ENCODE peak calls at places on chromosomes 16 and 17, in ten cellular contexts. One of them, this sample, is unnamed.

GRCh38 chr16:21704733-21705132 is 41.0 kb downstream of the OTOA start:
- DNase-seq in NCI-H2081: no peak
- DNase-seq in activated CD4-positive, alpha-beta T cell treated with anti-CD3 and anti-CD28 coated beads for 24 hours: no peak
- DNase-seq in HuH-7.5: no peak
- DNase-seq in KG1: no peak
- DNase-seq in AG08396: no peak
- DNase-seq in endothelial cell: no peak
- DNase-seq in neuronal stem cell: no peak
- DNase-seq in colonic mucosa: no peak
- DNase-seq in GM23248: no peak
- DNase-seq in this sample: no peak

GRCh38 chr16:30992931-30993816 is 8.2 kb downstream of the HSD3B7 start:
- DNase-seq in endothelial cell: no peak
- DNase-seq in GM23248: no peak
- DNase-seq in colonic mucosa: no peak
- DNase-seq in KG1: no peak
- DNase-seq in HuH-7.5: no peak
- DNase-seq in activated CD4-positive, alpha-beta T cell treated with anti-CD3 and anti-CD28 coated beads for 24 hours: no peak
- DNase-seq in AG08396: no peak
- DNase-seq in neuronal stem cell: no peak
- DNase-seq in NCI-H2081: no peak
- DNase-seq in this sample: no peak

GRCh38 chr17:12664894-12665262 is 812 bp upstream of the MYOCD start:
- DNase-seq in endothelial cell: no peak
- DNase-seq in NCI-H2081: no peak
- DNase-seq in KG1: no peak
- DNase-seq in GM23248: peak; percentile 4
- DNase-seq in colonic mucosa: no peak
- DNase-seq in HuH-7.5: no peak
- DNase-seq in activated CD4-positive, alpha-beta T cell treated with anti-CD3 and anti-CD28 coated beads for 24 hours: no peak
- DNase-seq in neuronal stem cell: no peak
- DNase-seq in AG08396: peak; percentile 22
- DNase-seq in this sample: no peak

GRCh38 chr16:188674-189073 is 8.4 kb downstream of the HBQ1 start:
- DNase-seq in NCI-H2081: no peak
- DNase-seq in neuronal stem cell: no peak
- DNase-seq in GM23248: no peak
- DNase-seq in HuH-7.5: no peak
- DNase-seq in colonic mucosa: no peak
- DNase-seq in AG08396: peak; percentile 17
- DNase-seq in activated CD4-positive, alpha-beta T cell treated with anti-CD3 and anti-CD28 coated beads for 24 hours: no peak
- DNase-seq in endothelial cell: no peak
- DNase-seq in KG1: no peak
- DNase-seq in this sample: no peak

GRCh38 chr16:58509256-58510096 is 5.8 kb upstream of the SETD6 start:
- DNase-seq in KG1: no peak
- DNase-seq in colonic mucosa: no peak
- DNase-seq in AG08396: no peak
- DNase-seq in HuH-7.5: no peak
- DNase-seq in activated CD4-positive, alpha-beta T cell treated with anti-CD3 and anti-CD28 coated beads for 24 hours: no peak
- DNase-seq in endothelial cell: no peak
- DNase-seq in neuronal stem cell: no peak
- DNase-seq in GM23248: no peak
- DNase-seq in NCI-H2081: no peak
- DNase-seq in this sample: no peak

GRCh38 chr16:73176577-73177013 is 128.7 kb upstream of the ZFHX3 start:
- DNase-seq in GM23248: peak; percentile 96
- DNase-seq in colonic mucosa: no peak
- DNase-seq in endothelial cell: no peak
- DNase-seq in neuronal stem cell: no peak
- DNase-seq in KG1: no peak
- DNase-seq in activated CD4-positive, alpha-beta T cell treated with anti-CD3 and anti-CD28 coated beads for 24 hours: no peak
- DNase-seq in HuH-7.5: no peak
- DNase-seq in AG08396: peak; percentile 64
- DNase-seq in NCI-H2081: no peak
- DNase-seq in this sample: no peak

GRCh38 chr16:19130852-19131808 is 17.4 kb downstream of the ITPRIPL2 start:
- DNase-seq in NCI-H2081: no peak
- DNase-seq in activated CD4-positive, alpha-beta T cell treated with anti-CD3 and anti-CD28 coated beads for 24 hours: no peak
- DNase-seq in endothelial cell: peak; percentile 16
- DNase-seq in KG1: no peak
- DNase-seq in AG08396: peak; percentile 52
- DNase-seq in GM23248: peak; percentile 75
- DNase-seq in colonic mucosa: peak; percentile 47
- DNase-seq in HuH-7.5: no peak
- DNase-seq in neuronal stem cell: no peak
- DNase-seq in this sample: peak; percentile 27

GRCh38 chr16:85173981-85174751 is 61.9 kb upstream of the CIBAR2 start:
- DNase-seq in neuronal stem cell: no peak
- DNase-seq in AG08396: peak; percentile 89
- DNase-seq in HuH-7.5: no peak
- DNase-seq in GM23248: peak; percentile 93
- DNase-seq in activated CD4-positive, alpha-beta T cell treated with anti-CD3 and anti-CD28 coated beads for 24 hours: no peak
- DNase-seq in endothelial cell: no peak
- DNase-seq in colonic mucosa: peak; percentile 49
- DNase-seq in KG1: no peak
- DNase-seq in NCI-H2081: peak; percentile 58
- DNase-seq in this sample: peak; percentile 78

GRCh38 chr17:46935658-46936266 is 12.8 kb downstream of the GOSR2 start:
- DNase-seq in activated CD4-positive, alpha-beta T cell treated with anti-CD3 and anti-CD28 coated beads for 24 hours: no peak
- DNase-seq in KG1: no peak
- DNase-seq in AG08396: no peak
- DNase-seq in HuH-7.5: no peak
- DNase-seq in neuronal stem cell: no peak
- DNase-seq in endothelial cell: no peak
- DNase-seq in NCI-H2081: no peak
- DNase-seq in colonic mucosa: no peak
- DNase-seq in GM23248: peak; percentile 27
- DNase-seq in this sample: no peak

GRCh38 chr16:57604177-57604576 is 24.3 kb upstream of the ADGRG1 start:
- DNase-seq in endothelial cell: no peak
- DNase-seq in colonic mucosa: no peak
- DNase-seq in KG1: no peak
- DNase-seq in activated CD4-positive, alpha-beta T cell treated with anti-CD3 and anti-CD28 coated beads for 24 hours: no peak
- DNase-seq in GM23248: no peak
- DNase-seq in NCI-H2081: no peak
- DNase-seq in HuH-7.5: no peak
- DNase-seq in AG08396: no peak
- DNase-seq in neuronal stem cell: no peak
- DNase-seq in this sample: no peak